ENCODE peak calls at places on chromosomes 7 and 10, in seven cellular contexts. S is GM23338, F is fibroblast of lung, W is left ventricle myocardium inferior, H is transverse colon, T is breast epithelium, E is adrenal gland. J is an unnamed sample.
A peak's percentile ranks its signal among the peaks of the same experiment; 100 is the strongest.

GRCh38 chr7:157404845-157405481 is 68.2 kb downstream of the DNAJB6 start:
- DNase-seq in S (no peak), F (peak; percentile 91), W (no peak), H (no peak), T (peak; percentile 65), E (peak; percentile 96), J (peak; percentile 33)

GRCh38 chr10:30538086-30538485 is 91.5 kb downstream of the LYZL2 start:
- DNase-seq in S (no peak), F (peak; percentile 28), W (no peak), H (no peak), T (no peak), E (no peak), J (no peak)

GRCh38 chr7:128053023-128053422 is 21.8 kb upstream of the LRRC4 start:
- DNase-seq in S (no peak), F (peak; percentile 15), W (no peak), H (no peak), T (no peak), E (no peak), J (no peak)

GRCh38 chr7:81158189-81158588 is 239.3 kb upstream of the SEMA3C start:
- DNase-seq in S (no peak), F (peak; percentile 70), W (no peak), H (no peak), T (no peak), E (no peak), J (no peak)

GRCh38 chr7:155438778-155439177 is 19.2 kb upstream of the EN2 start:
- DNase-seq in S (no peak), F (no peak), W (no peak), H (no peak), T (no peak), E (no peak), J (no peak)

GRCh38 chr7:2032030-2032875 is 200.5 kb downstream of the MAD1L1 start:
- DNase-seq in S (no peak), F (peak; percentile 46), W (peak; percentile 56), H (no peak), T (no peak), E (no peak), J (peak; percentile 20)

GRCh38 chr7:129739427-129739826 is 127.9 kb downstream of the NRF1 start:
- DNase-seq in S (no peak), F (peak; percentile 54), W (no peak), H (no peak), T (no peak), E (peak; percentile 87), J (peak; percentile 35)

GRCh38 chr10:61990761-61991135 is 89.2 kb downstream of the ARID5B start:
- DNase-seq in S (no peak), F (peak; percentile 25), W (no peak), H (no peak), T (no peak), E (no peak), J (no peak)

GRCh38 chr7:66198956-66199355 is 6.2 kb upstream of the TPST1 start:
- DNase-seq in S (no peak), F (no peak), W (no peak), H (no peak), T (no peak), E (no peak), J (no peak)

GRCh38 chr10:71765176-71765906 is 8.0 kb downstream of the VSIR start:
- DNase-seq in S (no peak), F (peak; percentile 69), W (peak; percentile 81), H (no peak), T (no peak), E (no peak), J (no peak)

GRCh38 chr7:16708980-16709379 is 44.6 kb upstream of the TSPAN13 start:
- DNase-seq in S (peak; percentile 15), F (peak; percentile 99), W (no peak), H (no peak), T (no peak), E (peak; percentile 68), J (no peak)

GRCh38 chr10:8874972-8875371 is 820.5 kb downstream of the GATA3 start:
- DNase-seq in S (no peak), F (no peak), W (no peak), H (no peak), T (no peak), E (no peak), J (no peak)

GRCh38 chr10:46291817-46292572 is 5.2 kb downstream of the ANTXRL start:
- DNase-seq in S (no peak), F (no peak), W (no peak), H (peak; percentile 17), T (no peak), E (peak; percentile 67), J (no peak)

GRCh38 chr10:110893559-110894179 is 21.9 kb downstream of the PDCD4 start:
- DNase-seq in S (peak; percentile 71), F (peak; percentile 33), W (no peak), H (no peak), T (no peak), E (no peak), J (no peak)

GRCh38 chr7:82810558-82811259 is 352.0 kb downstream of the PCLO start:
- DNase-seq in S (peak; percentile 84), F (peak; percentile 83), W (no peak), H (no peak), T (no peak), E (no peak), J (peak; percentile 39)

GRCh38 chr7:155763721-155764431 is 48.4 kb downstream of the SHH start:
- DNase-seq in S (no peak), F (peak; percentile 16), W (no peak), H (no peak), T (no peak), E (no peak), J (no peak)

DNA sequence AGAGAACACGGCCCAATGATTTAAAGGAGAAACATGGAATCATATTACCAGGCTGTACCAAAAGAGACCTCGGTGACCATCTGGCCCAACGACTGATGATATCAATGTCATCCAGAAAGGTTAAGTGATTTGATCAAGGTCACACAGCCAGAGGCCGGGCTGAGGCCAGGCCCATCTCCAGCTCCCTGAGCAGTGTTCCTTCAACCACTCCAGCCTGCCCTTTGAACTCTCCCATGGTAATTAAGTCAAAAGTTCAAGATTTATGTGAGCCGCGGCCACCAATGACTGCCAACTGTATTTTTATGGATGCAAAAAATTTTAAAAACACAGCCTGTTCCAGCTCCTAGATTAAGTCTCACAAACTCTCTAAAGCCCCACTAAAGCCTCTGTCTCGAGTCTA is 41.8 kb downstream of the FGFR2 start:
- DNase-seq in S (no peak), F (no peak), W (no peak), H (no peak), T (no peak), E (peak; percentile 41), J (no peak)
- H3K27ac ChIP-seq in S (no peak overlapping the region), F (no peak overlapping the region), W (no peak overlapping the region), H (no peak overlapping the region), T (no peak overlapping the region), E (no peak overlapping the region), J (no peak overlapping the region)

DNA sequence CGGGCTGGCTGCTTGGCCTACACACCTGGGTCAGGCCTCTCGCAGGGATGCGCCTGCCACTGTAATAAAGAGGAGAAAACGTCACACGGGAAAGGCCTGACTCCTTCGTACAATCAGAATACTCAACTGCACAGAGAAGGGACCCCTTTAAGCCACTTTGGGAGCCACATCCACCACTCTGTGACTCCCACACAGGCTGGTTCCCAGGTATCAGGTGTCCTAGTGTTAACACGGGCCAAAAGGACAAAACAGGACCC is 5.8 kb upstream of the ZNF736 start:
- DNase-seq in S (no peak), F (no peak), W (no peak), H (peak; percentile 19), T (no peak), E (no peak), J (no peak)
- H3K4me3 ChIP-seq in S (peak overlapping the region; percentile 60), F (no peak overlapping the region), W (peak overlapping the region; percentile 81), H (peak overlapping the region; percentile 57), T (peak overlapping the region; percentile 49), E (peak overlapping the region; percentile 62), J (no peak overlapping the region)

GRCh38 chr7:136845899-136846465 is 22.5 kb upstream of the CHRM2 start:
- DNase-seq in S (no peak), F (peak; percentile 74), W (no peak), H (no peak), T (no peak), E (no peak), J (no peak)
- H3K27ac ChIP-seq in S (no peak overlapping the region), F (no peak overlapping the region), W (no peak overlapping the region), H (no peak overlapping the region), T (no peak overlapping the region), E (no peak overlapping the region), J (no peak overlapping the region)

GRCh38 chr10:118827466-118828155 is 72.8 kb upstream of the CACUL1 start:
- DNase-seq in S (peak; percentile 38), F (no peak), W (no peak), H (no peak), T (no peak), E (no peak), J (no peak)

GRCh38 chr10:118835682-118836326 is 81.0 kb upstream of the CACUL1 start:
- DNase-seq in S (no peak), F (peak; percentile 57), W (no peak), H (peak; percentile 67), T (peak; percentile 97), E (peak; percentile 75), J (peak; percentile 74)

GRCh38 chr10:118832242-118832651 is 77.5 kb upstream of the CACUL1 start:
- DNase-seq in S (no peak), F (peak; percentile 15), W (peak; percentile 67), H (peak; percentile 57), T (peak; percentile 24), E (peak; percentile 63), J (no peak)
- H3K4me3 ChIP-seq in S (no peak overlapping the region), F (no peak overlapping the region), W (peak overlapping the region; percentile 19), H (no peak overlapping the region), T (no peak overlapping the region), E (no peak overlapping the region), J (no peak overlapping the region)

GRCh38 chr7:45007571-45008328 is 7.7 kb downstream of the CCM2 start:
- DNase-seq in S (no peak), F (no peak), W (no peak), H (no peak), T (no peak), E (no peak), J (no peak)
- H3K27ac ChIP-seq in S (no peak overlapping the region), F (no peak overlapping the region), W (no peak overlapping the region), H (no peak overlapping the region), T (no peak overlapping the region), E (no peak overlapping the region), J (no peak overlapping the region)

DNA sequence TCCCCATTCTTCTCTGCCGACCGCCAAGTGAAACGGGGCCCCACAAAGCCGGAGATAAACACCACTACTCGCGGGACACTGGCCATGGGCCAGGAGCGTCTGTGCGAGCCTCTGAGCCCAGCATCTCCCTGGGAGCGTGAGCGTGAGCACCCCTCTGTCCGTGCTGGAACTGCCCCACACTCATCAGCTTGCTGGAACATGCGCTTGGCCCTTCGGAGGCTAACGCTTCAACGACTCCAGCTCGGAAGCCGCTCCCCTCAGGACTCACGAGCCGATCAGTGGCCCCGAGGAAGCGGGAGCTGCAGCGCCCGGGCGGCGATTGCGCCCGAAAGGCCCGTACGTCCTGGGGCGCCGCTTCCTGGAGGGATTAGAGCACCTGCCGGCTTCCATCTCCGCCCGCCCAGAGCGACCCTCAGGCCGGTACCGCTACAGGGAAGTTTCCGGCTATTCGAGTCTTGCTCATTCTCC is 1.2 kb downstream of the TLL2 start:
- DNase-seq in S (peak; percentile 81), F (peak; percentile 39), W (peak; percentile 29), H (peak; percentile 27), T (no peak), E (no peak), J (peak; percentile 16)
- H3K4me3 ChIP-seq in S (peak overlapping the region; percentile 77), F (peak overlapping the region; percentile 57), W (peak overlapping the region; percentile 80), H (peak overlapping the region; percentile 56), T (peak overlapping the region; percentile 38), E (peak overlapping the region; percentile 70), J (peak overlapping the region; percentile 18)

GRCh38 chr10:109893371-109893770 is 29.9 kb downstream of the XPNPEP1 start:
- DNase-seq in S (no peak), F (no peak), W (no peak), H (no peak), T (no peak), E (no peak), J (no peak)
- H3K27ac ChIP-seq in S (peak overlapping the region; percentile 34), F (no peak overlapping the region), W (peak overlapping the region; percentile 84), H (no peak overlapping the region), T (peak overlapping the region; percentile 77), E (peak overlapping the region; percentile 75), J (peak overlapping the region; percentile 60)

GRCh38 chr10:123136806-123137642 is 1.3 kb downstream of the HMX3 start:
- DNase-seq in S (peak; percentile 69), F (peak; percentile 24), W (no peak), H (no peak), T (no peak), E (no peak), J (no peak)
- H3K4me3 ChIP-seq in S (peak overlapping the region; percentile 57), F (no peak overlapping the region), W (peak overlapping the region; percentile 61), H (peak overlapping the region; percentile 55), T (no peak overlapping the region), E (peak overlapping the region; percentile 51), J (no peak overlapping the region)

J was measured in body of pancreas.